ENCODE peak calls at places on chromosomes 13 and 19, in four cellular contexts. One of them, this sample, is unnamed.

GRCh38 chr19:12872941-12873890 is 8.0 kb downstream of the DNASE2 start:
- DNase-seq in K562: peak; percentile 84
- DNase-seq in GM12891: peak; percentile 55
- DNase-seq in GM12878: no peak
- DNase-seq in this sample: no peak

GRCh38 chr13:23146811-23147245 is 34.0 kb upstream of the SGCG start:
- DNase-seq in K562: no peak
- DNase-seq in GM12891: no peak
- DNase-seq in GM12878: no peak
- DNase-seq in this sample: no peak

GRCh38 chr19:55437410-55437809 is 5.7 kb downstream of the SHISA7 start:
- DNase-seq in K562: peak; percentile 83
- DNase-seq in GM12891: no peak
- DNase-seq in GM12878: no peak
- DNase-seq in this sample: peak; percentile 49

GRCh38 chr13:40087021-40088002 is 431.9 kb downstream of the COG6 start:
- DNase-seq in K562: no peak
- DNase-seq in GM12891: no peak
- DNase-seq in GM12878: no peak
- DNase-seq in this sample: no peak

GRCh38 chr13:83935566-83935965 is 53.3 kb upstream of the SLITRK1 start:
- DNase-seq in K562: no peak
- DNase-seq in GM12891: no peak
- DNase-seq in GM12878: no peak
- DNase-seq in this sample: no peak

GRCh38 chr19:30567535-30568232 is 195.5 kb downstream of the ZNF536 start:
- DNase-seq in K562: no peak
- DNase-seq in GM12891: no peak
- DNase-seq in GM12878: no peak
- DNase-seq in this sample: no peak

GRCh38 chr13:48040059-48040458 is 2.5 kb downstream of the NUDT15 start:
- DNase-seq in K562: no peak
- DNase-seq in GM12891: no peak
- DNase-seq in GM12878: no peak
- DNase-seq in this sample: no peak

GRCh38 chr19:51357952-51358351 is 8.2 kb downstream of the ETFB start:
- DNase-seq in K562: no peak
- DNase-seq in GM12891: no peak
- DNase-seq in GM12878: no peak
- DNase-seq in this sample: no peak

GRCh38 chr19:13069415-13070369 is 33.0 kb downstream of the LYL1 start:
- DNase-seq in K562: peak; percentile 91
- DNase-seq in GM12891: no peak
- DNase-seq in GM12878: no peak
- DNase-seq in this sample: no peak

GRCh38 chr19:50512112-50512998 is 1.4 kb downstream of the ASPDH start:
- DNase-seq in K562: no peak
- DNase-seq in GM12891: no peak
- DNase-seq in GM12878: no peak
- DNase-seq in this sample: no peak

GRCh38 chr13:106714271-106714670 is 146.3 kb upstream of the ARGLU1 start:
- DNase-seq in K562: no peak
- DNase-seq in GM12891: no peak
- DNase-seq in GM12878: no peak
- DNase-seq in this sample: no peak

DNA sequence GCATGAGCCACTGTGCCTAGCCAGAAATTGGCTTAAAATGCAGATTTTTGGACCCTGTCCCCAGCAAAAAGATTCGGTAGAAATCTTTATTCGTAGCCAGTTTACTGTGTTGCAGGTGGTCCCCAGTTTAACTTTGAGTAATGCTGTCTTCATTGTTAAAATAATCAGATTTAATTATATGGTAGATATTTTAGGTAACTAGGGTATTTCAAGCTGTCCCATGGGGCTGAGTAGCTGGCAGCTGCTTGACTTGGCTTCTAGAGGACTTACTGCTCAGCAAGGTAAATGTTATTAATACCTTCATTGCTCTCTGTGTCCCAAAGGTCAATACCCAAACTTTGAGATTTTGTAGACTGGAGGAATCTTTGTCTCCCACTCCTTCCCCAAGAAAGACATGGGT is 21.1 kb downstream of the LSM14A start:
- DNase-seq in K562: no peak
- DNase-seq in GM12891: no peak
- DNase-seq in GM12878: no peak
- DNase-seq in this sample: no peak
- TF ChIP-seq SPI1 in K562: no peak
- TF ChIP-seq SPI1 in GM12891: no peak
- TF ChIP-seq SPI1 in GM12878: no peak
- TF ChIP-seq SPI1 in this sample: no peak

GRCh38 chr19:52778811-52779210 is 7.8 kb downstream of the ZNF600 start:
- DNase-seq in K562: no peak
- DNase-seq in GM12891: no peak
- DNase-seq in GM12878: peak; percentile 5
- DNase-seq in this sample: no peak
- TF ChIP-seq SPI1 in K562: no peak
- TF ChIP-seq SPI1 in GM12891: no peak
- TF ChIP-seq SPI1 in GM12878: no peak
- TF ChIP-seq SPI1 in this sample: no peak

GRCh38 chr19:4174212-4174894 is 8.0 kb downstream of the SIRT6 start:
- DNase-seq in K562: no peak
- DNase-seq in GM12891: no peak
- DNase-seq in GM12878: no peak
- DNase-seq in this sample: no peak
- TF ChIP-seq SPI1 in K562: no peak
- TF ChIP-seq SPI1 in GM12891: no peak
- TF ChIP-seq SPI1 in GM12878: no peak
- TF ChIP-seq SPI1 in this sample: no peak

GRCh38 chr19:35330475-35330874 is 1.5 kb downstream of the CD22 start:
- DNase-seq in K562: no peak
- DNase-seq in GM12891: no peak
- DNase-seq in GM12878: peak; percentile 93
- DNase-seq in this sample: no peak

GRCh38 chr19:35332817-35333216 is 3.8 kb downstream of the CD22 start:
- DNase-seq in K562: peak; percentile 4
- DNase-seq in GM12891: no peak
- DNase-seq in GM12878: no peak
- DNase-seq in this sample: no peak

GRCh38 chr19:35334064-35334753 is 5.2 kb downstream of the CD22 start:
- DNase-seq in K562: no peak
- DNase-seq in GM12891: no peak
- DNase-seq in GM12878: no peak
- DNase-seq in this sample: no peak

GRCh38 chr19:35329323-35329722 is 336 bp downstream of the CD22 start:
- DNase-seq in K562: no peak
- DNase-seq in GM12891: no peak
- DNase-seq in GM12878: no peak
- DNase-seq in this sample: no peak

GRCh38 chr19:35331551-35332214 is 2.7 kb downstream of the CD22 start:
- DNase-seq in K562: peak; percentile 3
- DNase-seq in GM12891: no peak
- DNase-seq in GM12878: no peak
- DNase-seq in this sample: no peak
- TF ChIP-seq SPI1 in K562: no peak
- TF ChIP-seq SPI1 in GM12891: no peak
- TF ChIP-seq SPI1 in GM12878: no peak
- TF ChIP-seq SPI1 in this sample: no peak